ENCODE peak calls at places on chromosome 11, in nine cellular contexts. N is activated CD8-positive, alpha-beta T cell treated with anti-CD3 and anti-CD28 coated beads for 36 hours; U is psoas muscle; R is neural progenitor cell; V is A549; W is tibial nerve; I is fibroblast of the aortic adventitia; L is endothelial cell; T is left lung. H is an unnamed sample.

GRCh38 chr11:116644201-116644947 is 128.4 kb downstream of the BUD13 start:
- DNase-seq in W (no peak), U (no peak), V (no peak), R (no peak), T (no peak), I (no peak), L (no peak), N (no peak), H (no peak)

GRCh38 chr11:122229078-122229477 is 113.1 kb upstream of the BLID start:
- DNase-seq in I (peak; percentile 54), T (no peak), V (no peak), R (no peak), U (no peak), L (no peak), W (no peak), N (no peak), H (no peak)

GRCh38 chr11:91802475-91802874 is 422.1 kb upstream of the FAT3 start:
- DNase-seq in L (no peak), W (no peak), T (no peak), U (no peak), R (no peak), I (no peak), N (no peak), V (no peak), H (no peak)

GRCh38 chr11:117882539-117882938 is 6.1 kb upstream of the FXYD6 start:
- DNase-seq in W (no peak), R (no peak), U (no peak), V (no peak), I (no peak), N (no peak), T (no peak), L (no peak), H (no peak)

GRCh38 chr11:77636738-77637344 is 753 bp downstream of the CLNS1A start:
- DNase-seq in W (no peak), L (no peak), N (no peak), R (peak; percentile 8), T (no peak), I (no peak), V (no peak), U (no peak), H (no peak)

GRCh38 chr11:33719587-33719986 is 16.6 kb downstream of the CD59 start:
- DNase-seq in W (no peak), T (no peak), R (no peak), I (no peak), V (no peak), L (no peak), N (no peak), U (no peak), H (no peak)

GRCh38 chr11:122910775-122911174 is 28.2 kb downstream of the JHY start:
- DNase-seq in R (peak; percentile 41), U (no peak), L (no peak), V (no peak), N (peak; percentile 27), I (peak; percentile 67), T (no peak), W (no peak), H (no peak)

GRCh38 chr11:17403977-17404759 is 15.7 kb upstream of the KCNJ11 start:
- DNase-seq in U (no peak), I (peak; percentile 39), R (no peak), V (no peak), W (no peak), T (no peak), L (no peak), N (no peak), H (no peak)

GRCh38 chr11:21561589-21561988 is 631.3 kb upstream of the ANO5 start:
- DNase-seq in U (no peak), W (no peak), R (no peak), V (peak; percentile 22), L (no peak), I (no peak), T (no peak), N (no peak), H (no peak)

GRCh38 chr11:60866911-60867870 is at the start of gene ZP1:
- DNase-seq in R (no peak), V (no peak), T (no peak), N (no peak), L (no peak), I (no peak), U (no peak), W (peak; percentile 23), H (no peak)

GRCh38 chr11:95067828-95068244 is 1.1 kb downstream of the SRSF8 start:
- DNase-seq in U (no peak), N (no peak), L (no peak), T (no peak), I (no peak), R (no peak), V (no peak), W (peak; percentile 41), H (no peak)

GRCh38 chr11:83477772-83478171 is 191.6 kb upstream of the CCDC90B start:
- DNase-seq in U (no peak), N (no peak), V (no peak), L (no peak), I (no peak), W (no peak), T (no peak), R (no peak), H (no peak)

GRCh38 chr11:87361891-87362290 is 324.2 kb downstream of the TMEM135 start:
- DNase-seq in U (no peak), V (no peak), R (no peak), L (no peak), N (no peak), I (no peak), T (no peak), W (no peak), H (no peak)

GRCh38 chr11:35864131-35864530 is 79.7 kb upstream of the LDLRAD3 start:
- DNase-seq in T (no peak), V (no peak), U (no peak), I (no peak), L (no peak), W (no peak), R (no peak), N (no peak), H (no peak)

GRCh38 chr11:48003926-48004325 is 23.6 kb downstream of the PTPRJ start:
- DNase-seq in I (no peak), N (no peak), R (no peak), T (no peak), V (no peak), L (no peak), W (no peak), U (no peak), H (no peak)

GRCh38 chr11:46916669-46917108 is 1.7 kb downstream of the LRP4 start:
- DNase-seq in T (peak; percentile 80), W (no peak), I (peak; percentile 82), N (peak; percentile 37), U (peak; percentile 69), R (peak; percentile 85), L (peak; percentile 59), V (peak; percentile 94), H (peak; percentile 53)

GRCh38 chr11:70619591-70619990 is 221.3 kb downstream of the CTTN start:
- DNase-seq in W (no peak), N (no peak), R (no peak), T (no peak), V (no peak), U (no peak), L (no peak), I (no peak), H (no peak)

GRCh38 chr11:108167624-108168023 is 46.3 kb downstream of the ACAT1 start:
- DNase-seq in L (no peak), T (no peak), V (no peak), R (no peak), I (no peak), U (no peak), W (no peak), N (no peak), H (no peak)

GRCh38 chr11:46832511-46833214 is 13.4 kb downstream of the CKAP5 start:
- DNase-seq in W (no peak), I (no peak), L (no peak), V (no peak), T (no peak), R (no peak), U (no peak), N (no peak), H (no peak)

GRCh38 chr11:7263842-7264241 is 12.1 kb downstream of the SYT9 start:
- DNase-seq in V (no peak), I (no peak), W (no peak), U (no peak), L (no peak), T (no peak), N (no peak), R (no peak), H (no peak)
- TF ChIP-seq CTCF in V (no peak), I (no peak), W (no peak), U (no peak), L (no peak), T (no peak), N (no peak), R (no peak), H (no peak)

GRCh38 chr11:15192007-15192556 is 77.4 kb downstream of the INSC start:
- DNase-seq in L (no peak), U (no peak), R (no peak), V (no peak), I (no peak), W (no peak), N (no peak), T (no peak), H (no peak)
- TF ChIP-seq CTCF in L (no peak), U (no peak), R (no peak), V (no peak), I (no peak), W (no peak), N (no peak), T (no peak), H (no peak)

GRCh38 chr11:14327105-14327504 is 31.9 kb downstream of the RRAS2 start:
- DNase-seq in T (no peak), W (no peak), U (no peak), V (no peak), N (no peak), L (no peak), I (no peak), R (no peak), H (no peak)

GRCh38 chr11:14323118-14323676 is 35.8 kb downstream of the RRAS2 start:
- DNase-seq in I (no peak), T (no peak), U (no peak), L (no peak), V (no peak), R (no peak), N (no peak), W (no peak), H (no peak)

GRCh38 chr11:14320020-14320419 is 39.0 kb downstream of the RRAS2 start:
- DNase-seq in I (peak; percentile 30), W (no peak), V (no peak), L (no peak), U (no peak), R (no peak), N (peak; percentile 82), T (no peak), H (no peak)

GRCh38 chr11:14318581-14318981 is 40.4 kb downstream of the RRAS2 start:
- DNase-seq in R (no peak), W (no peak), T (no peak), U (no peak), L (no peak), V (no peak), N (no peak), I (no peak), H (no peak)

GRCh38 chr11:14322510-14322909 is 36.5 kb downstream of the RRAS2 start:
- DNase-seq in N (no peak), I (no peak), V (no peak), T (no peak), W (no peak), R (no peak), U (no peak), L (no peak), H (no peak)
- TF ChIP-seq CTCF in N (no peak), I (no peak), V (no peak), T (no peak), W (no peak), R (no peak), U (no peak), L (no peak), H (no peak)

GRCh38 chr11:2398664-2399355 is 1.7 kb upstream of the TSSC4 start:
- DNase-seq in U (no peak), N (no peak), R (no peak), L (no peak), V (no peak), T (no peak), I (no peak), W (no peak), H (no peak)
- TF ChIP-seq CTCF in U (no peak), N (no peak), R (no peak), L (no peak), V (no peak), T (no peak), I (no peak), W (no peak), H (no peak)

H was measured in neural crest cell.